ENCODE peak calls at places on chromosomes 2 and 18, in eight cellular contexts. One of them, this sample, is unnamed.
A peak's percentile ranks its signal among the peaks of the same experiment; 100 is the strongest.

GRCh38 chr2:158619496-158619895 is 162.7 kb downstream of the PKP4 start:
- DNase-seq in PC-9: peak; percentile 57
- DNase-seq in tibial nerve: no peak
- DNase-seq in adrenal gland: no peak
- DNase-seq in CD8-positive, alpha-beta T cell: no peak
- DNase-seq in aorta: no peak
- DNase-seq in heart left ventricle: no peak
- DNase-seq in psoas muscle: no peak
- DNase-seq in this sample: no peak

GRCh38 chr2:45889620-45890019 is 238.1 kb downstream of the PRKCE start:
- DNase-seq in PC-9: no peak
- DNase-seq in psoas muscle: no peak
- DNase-seq in CD8-positive, alpha-beta T cell: no peak
- DNase-seq in adrenal gland: no peak
- DNase-seq in aorta: no peak
- DNase-seq in tibial nerve: no peak
- DNase-seq in heart left ventricle: no peak
- DNase-seq in this sample: no peak

GRCh38 chr2:172330060-172330671 is 97.2 kb upstream of the ITGA6 start:
- DNase-seq in psoas muscle: no peak
- DNase-seq in tibial nerve: no peak
- DNase-seq in aorta: no peak
- DNase-seq in adrenal gland: no peak
- DNase-seq in PC-9: no peak
- DNase-seq in CD8-positive, alpha-beta T cell: no peak
- DNase-seq in heart left ventricle: no peak
- DNase-seq in this sample: peak; percentile 64

GRCh38 chr2:196610796-196611195 is 28.7 kb upstream of the CCDC150 start:
- DNase-seq in PC-9: no peak
- DNase-seq in aorta: no peak
- DNase-seq in psoas muscle: no peak
- DNase-seq in adrenal gland: no peak
- DNase-seq in heart left ventricle: no peak
- DNase-seq in tibial nerve: no peak
- DNase-seq in CD8-positive, alpha-beta T cell: no peak
- DNase-seq in this sample: no peak

GRCh38 chr2:172628085-172628484 is 72.2 kb downstream of the PDK1 start:
- DNase-seq in CD8-positive, alpha-beta T cell: no peak
- DNase-seq in aorta: no peak
- DNase-seq in heart left ventricle: no peak
- DNase-seq in tibial nerve: no peak
- DNase-seq in adrenal gland: no peak
- DNase-seq in psoas muscle: no peak
- DNase-seq in PC-9: no peak
- DNase-seq in this sample: no peak

GRCh38 chr2:46813046-46813445 is 102.6 kb downstream of the MCFD2 start:
- DNase-seq in adrenal gland: peak; percentile 74
- DNase-seq in PC-9: no peak
- DNase-seq in psoas muscle: peak; percentile 68
- DNase-seq in aorta: peak; percentile 85
- DNase-seq in heart left ventricle: peak; percentile 79
- DNase-seq in CD8-positive, alpha-beta T cell: no peak
- DNase-seq in tibial nerve: no peak
- DNase-seq in this sample: no peak

GRCh38 chr2:98293003-98293402 is 53.3 kb upstream of the CNGA3 start:
- DNase-seq in adrenal gland: no peak
- DNase-seq in aorta: no peak
- DNase-seq in heart left ventricle: no peak
- DNase-seq in PC-9: no peak
- DNase-seq in tibial nerve: no peak
- DNase-seq in psoas muscle: no peak
- DNase-seq in CD8-positive, alpha-beta T cell: no peak
- DNase-seq in this sample: no peak

GRCh38 chr2:67917332-67918054 is 145.3 kb downstream of the C1D start:
- DNase-seq in aorta: no peak
- DNase-seq in PC-9: no peak
- DNase-seq in adrenal gland: no peak
- DNase-seq in psoas muscle: no peak
- DNase-seq in CD8-positive, alpha-beta T cell: no peak
- DNase-seq in tibial nerve: no peak
- DNase-seq in heart left ventricle: no peak
- DNase-seq in this sample: no peak

GRCh38 chr2:181682795-181683517 is 2.6 kb upstream of the NEUROD1 start:
- DNase-seq in tibial nerve: no peak
- DNase-seq in adrenal gland: no peak
- DNase-seq in aorta: no peak
- DNase-seq in heart left ventricle: no peak
- DNase-seq in psoas muscle: no peak
- DNase-seq in CD8-positive, alpha-beta T cell: no peak
- DNase-seq in PC-9: no peak
- DNase-seq in this sample: no peak

GRCh38 chr18:35161934-35162333 is 78.9 kb upstream of the ZNF397 start:
- DNase-seq in PC-9: no peak
- DNase-seq in heart left ventricle: no peak
- DNase-seq in tibial nerve: no peak
- DNase-seq in aorta: no peak
- DNase-seq in adrenal gland: no peak
- DNase-seq in psoas muscle: no peak
- DNase-seq in CD8-positive, alpha-beta T cell: no peak
- DNase-seq in this sample: no peak

GRCh38 chr2:179273461-179273962 is 8.9 kb upstream of the SESTD1 start:
- DNase-seq in CD8-positive, alpha-beta T cell: no peak
- DNase-seq in PC-9: no peak
- DNase-seq in aorta: no peak
- DNase-seq in tibial nerve: no peak
- DNase-seq in heart left ventricle: no peak
- DNase-seq in psoas muscle: no peak
- DNase-seq in adrenal gland: no peak
- DNase-seq in this sample: no peak

GRCh38 chr2:220194630-220195029 is 567.2 kb downstream of the SLC4A3 start:
- DNase-seq in adrenal gland: no peak
- DNase-seq in aorta: no peak
- DNase-seq in heart left ventricle: no peak
- DNase-seq in PC-9: no peak
- DNase-seq in psoas muscle: no peak
- DNase-seq in tibial nerve: no peak
- DNase-seq in CD8-positive, alpha-beta T cell: no peak
- DNase-seq in this sample: no peak

GRCh38 chr2:158204741-158205165 is 103.1 kb downstream of the UPP2 start:
- DNase-seq in PC-9: no peak
- DNase-seq in heart left ventricle: no peak
- DNase-seq in aorta: no peak
- DNase-seq in CD8-positive, alpha-beta T cell: no peak
- DNase-seq in tibial nerve: no peak
- DNase-seq in adrenal gland: no peak
- DNase-seq in psoas muscle: no peak
- DNase-seq in this sample: no peak

GRCh38 chr2:219160186-219161017 is at the start of gene NHEJ1:
- DNase-seq in CD8-positive, alpha-beta T cell: peak; percentile 88
- DNase-seq in adrenal gland: peak; percentile 99
- DNase-seq in aorta: peak; percentile 98
- DNase-seq in tibial nerve: peak; percentile 99
- DNase-seq in heart left ventricle: peak; percentile 96
- DNase-seq in psoas muscle: peak; percentile 98
- DNase-seq in PC-9: peak; percentile 79
- DNase-seq in this sample: peak; percentile 99

GRCh38 chr2:223947711-223948205 is 2.6 kb upstream of the WDFY1 start:
- DNase-seq in heart left ventricle: no peak
- DNase-seq in tibial nerve: no peak
- DNase-seq in aorta: no peak
- DNase-seq in PC-9: no peak
- DNase-seq in adrenal gland: no peak
- DNase-seq in CD8-positive, alpha-beta T cell: no peak
- DNase-seq in psoas muscle: no peak
- DNase-seq in this sample: no peak

GRCh38 chr18:39173022-39173421 is 1607.4 kb upstream of the CELF4 start:
- DNase-seq in CD8-positive, alpha-beta T cell: no peak
- DNase-seq in heart left ventricle: no peak
- DNase-seq in psoas muscle: no peak
- DNase-seq in PC-9: no peak
- DNase-seq in tibial nerve: no peak
- DNase-seq in adrenal gland: no peak
- DNase-seq in aorta: no peak
- DNase-seq in this sample: no peak

GRCh38 chr2:108615480-108616090 is 81.3 kb downstream of the LIMS1 start:
- DNase-seq in adrenal gland: no peak
- DNase-seq in PC-9: no peak
- DNase-seq in heart left ventricle: no peak
- DNase-seq in tibial nerve: no peak
- DNase-seq in aorta: no peak
- DNase-seq in psoas muscle: no peak
- DNase-seq in CD8-positive, alpha-beta T cell: no peak
- DNase-seq in this sample: no peak

GRCh38 chr2:215751200-215751910 is 262.0 kb downstream of the MREG start:
- DNase-seq in CD8-positive, alpha-beta T cell: no peak
- DNase-seq in psoas muscle: no peak
- DNase-seq in heart left ventricle: no peak
- DNase-seq in tibial nerve: no peak
- DNase-seq in adrenal gland: no peak
- DNase-seq in PC-9: peak; percentile 73
- DNase-seq in aorta: no peak
- DNase-seq in this sample: no peak

GRCh38 chr18:23619388-23619873 is 33.1 kb upstream of the NPC1 start:
- DNase-seq in adrenal gland: no peak
- DNase-seq in psoas muscle: peak; percentile 23
- DNase-seq in CD8-positive, alpha-beta T cell: no peak
- DNase-seq in tibial nerve: no peak
- DNase-seq in heart left ventricle: no peak
- DNase-seq in aorta: peak; percentile 57
- DNase-seq in PC-9: no peak
- DNase-seq in this sample: peak; percentile 17

GRCh38 chr2:219142329-219142728 is 18.3 kb downstream of the NHEJ1 start:
- DNase-seq in psoas muscle: peak; percentile 66
- DNase-seq in heart left ventricle: no peak
- DNase-seq in adrenal gland: peak; percentile 95
- DNase-seq in tibial nerve: no peak
- DNase-seq in CD8-positive, alpha-beta T cell: no peak
- DNase-seq in PC-9: peak; percentile 81
- DNase-seq in aorta: peak; percentile 83
- DNase-seq in this sample: no peak

GRCh38 chr2:173647681-173648350 is 293.1 kb downstream of the CDCA7 start:
- DNase-seq in tibial nerve: no peak
- DNase-seq in CD8-positive, alpha-beta T cell: no peak
- DNase-seq in aorta: no peak
- DNase-seq in adrenal gland: no peak
- DNase-seq in psoas muscle: no peak
- DNase-seq in PC-9: no peak
- DNase-seq in heart left ventricle: no peak
- DNase-seq in this sample: no peak

GRCh38 chr2:176118606-176119370 is 2.2 kb downstream of the HOXD10 start:
- DNase-seq in tibial nerve: no peak
- DNase-seq in psoas muscle: no peak
- DNase-seq in adrenal gland: peak; percentile 74
- DNase-seq in heart left ventricle: no peak
- DNase-seq in PC-9: no peak
- DNase-seq in aorta: no peak
- DNase-seq in CD8-positive, alpha-beta T cell: no peak
- DNase-seq in this sample: peak; percentile 68

GRCh38 chr2:97858442-97858841 is 137.3 kb downstream of the TMEM131 start:
- DNase-seq in PC-9: no peak
- DNase-seq in adrenal gland: no peak
- DNase-seq in aorta: no peak
- DNase-seq in psoas muscle: no peak
- DNase-seq in heart left ventricle: no peak
- DNase-seq in tibial nerve: no peak
- DNase-seq in CD8-positive, alpha-beta T cell: no peak
- DNase-seq in this sample: no peak

GRCh38 chr2:69578201-69578555 is 65.4 kb downstream of the AAK1 start:
- DNase-seq in tibial nerve: no peak
- DNase-seq in CD8-positive, alpha-beta T cell: no peak
- DNase-seq in adrenal gland: no peak
- DNase-seq in psoas muscle: no peak
- DNase-seq in heart left ventricle: no peak
- DNase-seq in aorta: no peak
- DNase-seq in PC-9: no peak
- DNase-seq in this sample: no peak
- H3K4me3 ChIP-seq in tibial nerve: no peak overlapping the region
- H3K4me3 ChIP-seq in CD8-positive, alpha-beta T cell: no peak overlapping the region
- H3K4me3 ChIP-seq in adrenal gland: no peak overlapping the region
- H3K4me3 ChIP-seq in psoas muscle: peak overlapping the region; percentile 37
- H3K4me3 ChIP-seq in heart left ventricle: no peak overlapping the region
- H3K4me3 ChIP-seq in aorta: no peak overlapping the region
- H3K4me3 ChIP-seq in PC-9: no peak overlapping the region
- H3K4me3 ChIP-seq in this sample: no peak overlapping the region

GRCh38 chr2:105839793-105840192 is 95.1 kb downstream of the NCK2 start:
- DNase-seq in PC-9: no peak
- DNase-seq in tibial nerve: no peak
- DNase-seq in CD8-positive, alpha-beta T cell: no peak
- DNase-seq in adrenal gland: no peak
- DNase-seq in psoas muscle: no peak
- DNase-seq in heart left ventricle: no peak
- DNase-seq in aorta: no peak
- DNase-seq in this sample: no peak
- H3K9me3 ChIP-seq in PC-9: peaks cover 8% of the 10 kb centered on the region
- H3K9me3 ChIP-seq in tibial nerve: peaks cover 12% of the 10 kb centered on the region
- H3K9me3 ChIP-seq in CD8-positive, alpha-beta T cell: peaks cover 7% of the 10 kb centered on the region
- H3K9me3 ChIP-seq in adrenal gland: no peaks in the 10 kb centered on the region
- H3K9me3 ChIP-seq in psoas muscle: peaks cover 11% of the 10 kb centered on the region
- H3K9me3 ChIP-seq in heart left ventricle: peaks cover 3% of the 10 kb centered on the region
- H3K9me3 ChIP-seq in aorta: no peaks in the 10 kb centered on the region
- H3K9me3 ChIP-seq in this sample: no peaks in the 10 kb centered on the region

GRCh38 chr2:199458017-199458805 is 472 bp upstream of the SATB2 start:
- DNase-seq in psoas muscle: no peak
- DNase-seq in adrenal gland: no peak
- DNase-seq in heart left ventricle: peak; percentile 23
- DNase-seq in aorta: peak; percentile 55
- DNase-seq in tibial nerve: no peak
- DNase-seq in CD8-positive, alpha-beta T cell: no peak
- DNase-seq in PC-9: no peak
- DNase-seq in this sample: no peak

GRCh38 chr2:199460101-199460671 is 2.4 kb upstream of the SATB2 start:
- DNase-seq in aorta: no peak
- DNase-seq in adrenal gland: no peak
- DNase-seq in psoas muscle: no peak
- DNase-seq in tibial nerve: peak; percentile 39
- DNase-seq in heart left ventricle: no peak
- DNase-seq in PC-9: peak; percentile 57
- DNase-seq in CD8-positive, alpha-beta T cell: no peak
- DNase-seq in this sample: no peak

GRCh38 chr2:199460808-199461454 is 3.2 kb upstream of the SATB2 start:
- DNase-seq in heart left ventricle: no peak
- DNase-seq in adrenal gland: no peak
- DNase-seq in tibial nerve: no peak
- DNase-seq in psoas muscle: no peak
- DNase-seq in PC-9: no peak
- DNase-seq in CD8-positive, alpha-beta T cell: no peak
- DNase-seq in aorta: no peak
- DNase-seq in this sample: no peak

GRCh38 chr2:199458806-199459285 is 1.1 kb upstream of the SATB2 start:
- DNase-seq in CD8-positive, alpha-beta T cell: no peak
- DNase-seq in adrenal gland: no peak
- DNase-seq in PC-9: no peak
- DNase-seq in psoas muscle: peak; percentile 48
- DNase-seq in tibial nerve: no peak
- DNase-seq in heart left ventricle: no peak
- DNase-seq in aorta: peak; percentile 63
- DNase-seq in this sample: no peak

GRCh38 chr2:199459286-199460100 is 1.8 kb upstream of the SATB2 start:
- DNase-seq in CD8-positive, alpha-beta T cell: peak; percentile 59
- DNase-seq in heart left ventricle: peak; percentile 93
- DNase-seq in adrenal gland: peak; percentile 95
- DNase-seq in aorta: peak; percentile 95
- DNase-seq in PC-9: peak; percentile 76
- DNase-seq in psoas muscle: peak; percentile 95
- DNase-seq in tibial nerve: peak; percentile 90
- DNase-seq in this sample: peak; percentile 82
- H3K4me3 ChIP-seq in CD8-positive, alpha-beta T cell: peak overlapping the region; percentile 97
- H3K4me3 ChIP-seq in heart left ventricle: peak overlapping the region; percentile 60
- H3K4me3 ChIP-seq in adrenal gland: peak overlapping the region; percentile 78
- H3K4me3 ChIP-seq in aorta: peak overlapping the region; percentile 75
- H3K4me3 ChIP-seq in PC-9: peak overlapping the region; percentile 69
- H3K4me3 ChIP-seq in psoas muscle: peak overlapping the region; percentile 91
- H3K4me3 ChIP-seq in tibial nerve: peak overlapping the region; percentile 89
- H3K4me3 ChIP-seq in this sample: peak overlapping the region; percentile 68

GRCh38 chr18:70535041-70535440 is 246.2 kb downstream of the SOCS6 start:
- DNase-seq in adrenal gland: no peak
- DNase-seq in psoas muscle: no peak
- DNase-seq in tibial nerve: no peak
- DNase-seq in CD8-positive, alpha-beta T cell: no peak
- DNase-seq in heart left ventricle: no peak
- DNase-seq in aorta: no peak
- DNase-seq in PC-9: no peak
- DNase-seq in this sample: no peak
- H3K9me3 ChIP-seq in adrenal gland: no peaks in the 10 kb centered on the region
- H3K9me3 ChIP-seq in psoas muscle: no peaks in the 10 kb centered on the region
- H3K9me3 ChIP-seq in tibial nerve: no peaks in the 10 kb centered on the region
- H3K9me3 ChIP-seq in CD8-positive, alpha-beta T cell: no peaks in the 10 kb centered on the region
- H3K9me3 ChIP-seq in heart left ventricle: no peaks in the 10 kb centered on the region
- H3K9me3 ChIP-seq in aorta: no peaks in the 10 kb centered on the region
- H3K9me3 ChIP-seq in PC-9: no peaks in the 10 kb centered on the region
- H3K9me3 ChIP-seq in this sample: no peaks in the 10 kb centered on the region